ENCODE peak calls at places on chromosomes 4 and X, in four cellular contexts. One of them, this sample, is unnamed.

GRCh38 chr4:138910914-138911336 is 104.7 kb upstream of the NOCT start:
- DNase-seq in SJCRH30: peak; percentile 27
- DNase-seq in lung: peak; percentile 78
- DNase-seq in PC-3: peak; percentile 83
- DNase-seq in this sample: peak; percentile 12

GRCh38 chrX:130896026-130896425 is 7.0 kb downstream of the ENOX2 start:
- DNase-seq in SJCRH30: no peak
- DNase-seq in PC-3: no peak
- DNase-seq in lung: no peak
- DNase-seq in this sample: no peak

GRCh38 chrX:131068945-131069719 is 11.0 kb downstream of the ARHGAP36 start:
- DNase-seq in lung: no peak
- DNase-seq in SJCRH30: no peak
- DNase-seq in PC-3: peak; percentile 28
- DNase-seq in this sample: peak; percentile 61

GRCh38 chr4:112332398-112332797 is 35.2 kb downstream of the ALPK1 start:
- DNase-seq in lung: no peak
- DNase-seq in PC-3: no peak
- DNase-seq in SJCRH30: no peak
- DNase-seq in this sample: no peak

GRCh38 chrX:30875957-30876356 is 13.1 kb downstream of the TAB3 start:
- DNase-seq in SJCRH30: no peak
- DNase-seq in lung: no peak
- DNase-seq in PC-3: peak; percentile 82
- DNase-seq in this sample: no peak

GRCh38 chr4:140756292-140757219 is at the start of gene TBC1D9:
- DNase-seq in SJCRH30: peak; percentile 96
- DNase-seq in PC-3: peak; percentile 61
- DNase-seq in lung: peak; percentile 90
- DNase-seq in this sample: peak; percentile 94

GRCh38 chr4:137949746-137950145 is 292.4 kb downstream of the SLC7A11 start:
- DNase-seq in SJCRH30: no peak
- DNase-seq in PC-3: no peak
- DNase-seq in lung: no peak
- DNase-seq in this sample: no peak

GRCh38 chr4:141131738-141132688 is 1.3 kb downstream of the RNF150 start:
- DNase-seq in PC-3: no peak
- DNase-seq in SJCRH30: peak; percentile 34
- DNase-seq in lung: no peak
- DNase-seq in this sample: peak; percentile 23

GRCh38 chrX:18970465-18970864 is 13.4 kb downstream of the PHKA2 start:
- DNase-seq in SJCRH30: no peak
- DNase-seq in lung: no peak
- DNase-seq in PC-3: no peak
- DNase-seq in this sample: no peak

GRCh38 chr4:57080781-57081650 is 29.2 kb downstream of the IGFBP7 start:
- DNase-seq in lung: no peak
- DNase-seq in PC-3: peak; percentile 69
- DNase-seq in SJCRH30: peak; percentile 30
- DNase-seq in this sample: no peak

GRCh38 chr4:72312032-72312650 is 256.9 kb downstream of the ADAMTS3 start:
- DNase-seq in SJCRH30: no peak
- DNase-seq in PC-3: peak; percentile 85
- DNase-seq in lung: peak; percentile 59
- DNase-seq in this sample: no peak

DNA sequence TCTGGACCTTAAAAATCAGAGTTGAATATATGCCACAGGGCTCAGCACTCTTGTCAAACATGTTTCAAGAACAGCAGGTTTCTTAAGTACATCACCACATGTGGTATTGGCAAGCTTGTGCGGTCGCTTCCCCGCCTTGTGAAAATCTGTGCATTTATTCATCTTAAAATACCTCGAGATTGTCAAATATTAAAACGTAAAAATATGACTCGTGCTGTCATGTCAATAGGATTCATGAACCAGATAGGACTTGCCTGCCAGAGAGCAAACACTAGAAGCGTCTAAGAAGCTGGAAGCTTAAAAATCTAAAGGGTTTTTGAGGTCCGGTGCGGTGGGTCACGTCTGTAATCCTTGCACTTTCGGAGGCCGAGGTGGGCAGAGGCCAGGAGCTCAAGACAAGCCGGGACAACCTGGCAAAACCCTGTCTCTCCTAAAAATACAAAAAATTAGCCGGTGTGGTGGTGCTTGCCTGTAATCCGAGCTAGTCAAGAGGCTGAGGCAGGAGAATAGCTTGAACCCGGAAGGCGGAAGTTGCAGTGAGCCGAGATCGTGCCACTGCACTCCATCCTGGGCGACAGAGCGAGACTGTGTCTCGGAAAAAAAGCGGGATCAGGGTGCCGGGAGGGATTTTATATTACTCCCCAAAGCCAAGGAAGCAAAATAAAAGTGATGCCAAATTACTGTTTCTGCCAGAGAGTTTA is 40.2 kb upstream of the TMEM154 start:
- DNase-seq in SJCRH30: no peak
- DNase-seq in PC-3: peak; percentile 30
- DNase-seq in lung: no peak
- DNase-seq in this sample: no peak
- H3K4me3 ChIP-seq in SJCRH30: peak overlapping the region; percentile 41
- H3K4me3 ChIP-seq in PC-3: peak overlapping the region; percentile 58
- H3K4me3 ChIP-seq in lung: no peak overlapping the region
- H3K4me3 ChIP-seq in this sample: no peak overlapping the region

GRCh38 chr4:55096045-55096444 is 29.4 kb downstream of the KDR start:
- DNase-seq in SJCRH30: no peak
- DNase-seq in lung: no peak
- DNase-seq in PC-3: no peak
- DNase-seq in this sample: no peak

GRCh38 chr4:55089922-55090321 is 35.5 kb downstream of the KDR start:
- DNase-seq in SJCRH30: no peak
- DNase-seq in PC-3: no peak
- DNase-seq in lung: no peak
- DNase-seq in this sample: no peak

GRCh38 chr4:55087016-55087929 is 38.1 kb downstream of the KDR start:
- DNase-seq in SJCRH30: no peak
- DNase-seq in PC-3: no peak
- DNase-seq in lung: no peak
- DNase-seq in this sample: peak; percentile 46

GRCh38 chr4:55087930-55088293 is 37.5 kb downstream of the KDR start:
- DNase-seq in PC-3: no peak
- DNase-seq in lung: no peak
- DNase-seq in SJCRH30: no peak
- DNase-seq in this sample: no peak

DNA sequence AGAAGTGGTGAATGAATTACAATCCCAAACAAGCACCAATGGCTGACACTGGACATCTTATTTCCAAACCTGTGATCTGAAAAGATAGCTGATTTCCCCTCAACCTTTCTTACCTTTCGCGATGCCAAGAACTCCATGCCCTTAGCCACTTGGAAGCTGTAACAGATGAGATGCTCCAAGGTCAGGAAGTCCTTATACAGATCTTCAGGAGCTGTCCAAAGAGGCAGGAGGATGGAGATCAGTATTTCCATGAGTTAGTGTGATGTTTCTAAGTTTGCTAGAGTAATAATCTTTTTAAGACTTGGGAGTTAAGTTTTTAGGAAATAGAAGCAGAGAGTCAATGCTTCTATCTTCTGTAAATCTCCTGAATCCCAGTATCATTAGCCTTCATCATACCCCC is 32.9 kb downstream of the KDR start:
- DNase-seq in lung: no peak
- DNase-seq in PC-3: no peak
- DNase-seq in SJCRH30: no peak
- DNase-seq in this sample: no peak
- H3K27me3 ChIP-seq in lung: no peaks in the 10 kb centered on the region
- H3K27me3 ChIP-seq in PC-3: peaks cover 7% of the 10 kb centered on the region
- H3K27me3 ChIP-seq in SJCRH30: no peaks in the 10 kb centered on the region
- H3K27me3 ChIP-seq in this sample: peaks cover 2% of the 10 kb centered on the region

GRCh38 chr4:88763075-88763474 is 65.4 kb upstream of the NAP1L5 start:
- DNase-seq in PC-3: no peak
- DNase-seq in lung: no peak
- DNase-seq in SJCRH30: no peak
- DNase-seq in this sample: no peak

GRCh38 chr4:88759039-88759631 is 61.5 kb upstream of the NAP1L5 start:
- DNase-seq in lung: no peak
- DNase-seq in PC-3: no peak
- DNase-seq in SJCRH30: no peak
- DNase-seq in this sample: peak; percentile 45

GRCh38 chr4:88761342-88761741 is 63.7 kb upstream of the NAP1L5 start:
- DNase-seq in PC-3: no peak
- DNase-seq in lung: no peak
- DNase-seq in SJCRH30: no peak
- DNase-seq in this sample: no peak

GRCh38 chr4:88758264-88758663 is 60.6 kb upstream of the NAP1L5 start:
- DNase-seq in SJCRH30: no peak
- DNase-seq in lung: no peak
- DNase-seq in PC-3: peak; percentile 6
- DNase-seq in this sample: no peak

DNA sequence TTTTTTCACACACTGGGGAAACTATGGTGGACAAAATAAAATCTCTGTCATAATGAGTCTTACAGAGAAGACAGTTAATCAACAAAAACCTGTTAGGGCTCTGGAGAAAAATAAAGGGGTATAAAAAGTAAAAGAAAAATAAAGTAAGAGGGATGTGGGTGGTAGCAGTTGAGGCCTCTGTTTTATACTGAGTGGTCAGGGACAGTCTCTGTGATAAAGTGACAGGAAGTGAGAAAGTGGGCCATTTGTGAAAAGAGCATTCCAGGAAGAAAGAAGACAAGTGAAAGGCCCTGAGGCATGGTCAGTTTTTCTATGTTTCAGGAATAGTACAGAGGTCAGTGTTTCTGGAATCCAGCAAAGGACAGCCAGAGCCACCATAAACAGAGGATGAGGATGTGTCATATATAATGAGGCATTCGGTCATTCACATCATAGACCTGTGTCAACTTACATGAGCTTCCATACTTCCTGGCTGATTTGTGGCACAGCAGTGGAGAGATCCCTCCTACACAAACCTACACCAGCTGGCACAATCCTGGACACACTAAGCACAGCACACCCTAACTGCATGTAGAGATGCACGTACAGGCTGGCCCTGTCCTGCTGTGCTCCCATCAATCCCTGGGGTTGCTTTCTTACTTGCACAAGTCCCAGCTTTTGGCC is 64.4 kb upstream of the NAP1L5 start:
- DNase-seq in PC-3: no peak
- DNase-seq in lung: no peak
- DNase-seq in SJCRH30: no peak
- DNase-seq in this sample: no peak
- H3K4me1 ChIP-seq in PC-3: peaks cover 14% of the 10 kb centered on the region
- H3K4me1 ChIP-seq in lung: peaks cover 4% of the 10 kb centered on the region
- H3K4me1 ChIP-seq in SJCRH30: peaks cover 4% of the 10 kb centered on the region
- H3K4me1 ChIP-seq in this sample: peaks cover 11% of the 10 kb centered on the region

DNA sequence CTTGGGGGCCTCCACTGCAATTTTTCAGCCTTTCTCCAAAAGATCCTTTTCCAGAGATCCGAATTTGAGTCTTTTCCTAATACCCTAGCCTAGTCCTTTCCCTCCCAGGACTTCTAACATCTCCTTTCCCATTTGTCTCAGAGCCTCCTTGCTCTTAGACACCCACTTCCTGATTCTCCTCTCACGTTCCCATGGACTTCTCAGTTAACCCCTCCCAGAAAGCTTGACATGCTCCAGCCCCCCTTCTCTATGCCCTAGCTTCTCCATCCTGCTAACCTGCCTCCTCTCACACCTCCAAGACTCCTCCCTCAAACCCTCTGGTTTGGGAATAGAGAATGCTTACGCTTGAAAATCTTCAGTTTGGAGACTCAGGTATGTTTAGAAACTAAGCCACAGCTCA is 2.5 kb downstream of the UBA1 start:
- DNase-seq in PC-3: no peak
- DNase-seq in SJCRH30: no peak
- DNase-seq in lung: no peak
- DNase-seq in this sample: no peak
- H3K4me3 ChIP-seq in PC-3: peak overlapping the region; percentile 85
- H3K4me3 ChIP-seq in SJCRH30: no peak overlapping the region
- H3K4me3 ChIP-seq in lung: no peak overlapping the region
- H3K4me3 ChIP-seq in this sample: peak overlapping the region; percentile 99

DNA sequence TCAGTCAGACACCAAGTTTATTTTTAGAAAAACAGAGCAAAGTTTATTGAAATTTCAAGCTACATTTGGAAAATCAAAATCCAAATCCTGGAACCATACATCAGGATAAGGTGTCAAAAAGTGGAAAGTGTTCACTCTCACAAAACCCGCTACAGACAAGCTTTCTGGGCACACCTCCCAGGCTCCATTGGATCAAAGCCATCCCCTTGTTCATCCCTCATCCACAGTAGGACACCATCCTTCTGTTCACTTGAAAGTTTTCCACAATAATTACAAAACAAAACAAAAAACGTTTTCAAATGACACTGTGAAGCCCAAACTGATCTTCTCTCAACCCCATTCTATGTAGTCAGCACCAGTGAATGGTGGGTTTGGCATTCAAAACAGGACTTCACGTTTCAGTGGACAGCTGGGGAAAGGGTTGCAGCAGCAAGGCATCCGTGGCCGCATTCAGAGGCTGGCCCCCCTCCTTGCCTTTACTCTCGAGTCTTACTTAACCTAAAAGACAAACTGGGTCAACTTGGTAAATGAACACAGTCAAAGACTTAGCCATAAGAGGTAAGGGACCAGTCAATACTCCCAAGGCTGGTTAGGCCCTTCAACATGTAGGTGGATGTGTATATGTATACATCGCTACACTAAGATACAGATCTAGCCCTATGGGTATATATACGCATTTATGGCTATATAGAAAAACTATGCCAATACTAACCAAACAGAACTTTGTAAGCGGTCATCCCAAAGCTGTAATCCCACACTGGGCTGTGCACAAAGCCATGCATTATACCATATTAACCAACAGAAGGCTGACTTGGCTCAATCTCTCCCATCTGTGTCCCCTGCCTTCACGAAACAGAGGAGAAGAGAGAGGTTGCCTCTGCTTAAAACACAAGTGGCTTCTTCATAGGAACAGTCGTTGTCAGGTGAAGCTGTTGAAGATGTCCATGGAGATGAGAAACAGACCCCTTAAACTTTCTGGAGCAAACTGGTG is 62.1 kb downstream of the TSC22D3 start:
- DNase-seq in PC-3: no peak
- DNase-seq in SJCRH30: no peak
- DNase-seq in lung: no peak
- DNase-seq in this sample: no peak
- H3K27me3 ChIP-seq in PC-3: no peaks in the 10 kb centered on the region
- H3K27me3 ChIP-seq in SJCRH30: no peaks in the 10 kb centered on the region
- H3K27me3 ChIP-seq in lung: no peaks in the 10 kb centered on the region
- H3K27me3 ChIP-seq in this sample: no peaks in the 10 kb centered on the region

DNA sequence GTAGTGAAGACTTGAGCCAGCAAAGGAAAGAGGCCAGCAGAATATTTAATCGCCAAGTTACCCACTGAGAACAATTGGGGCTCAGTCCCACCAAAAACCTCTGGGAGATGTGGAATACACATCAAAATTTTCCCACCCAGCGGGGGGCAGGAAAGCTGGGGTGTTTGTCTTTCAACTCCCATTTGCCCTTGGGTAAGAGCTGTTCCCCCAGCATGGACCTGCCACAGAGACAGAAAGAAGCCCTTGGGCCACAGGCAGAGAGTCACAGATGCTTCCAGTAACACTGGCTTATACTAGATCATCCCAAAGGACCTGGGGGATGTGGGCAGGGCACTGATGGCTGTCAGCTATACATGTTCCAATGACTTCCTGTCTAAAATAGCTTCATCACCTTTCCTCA is 18.9 kb upstream of the FBXW7 start:
- DNase-seq in SJCRH30: no peak
- DNase-seq in lung: no peak
- DNase-seq in PC-3: no peak
- DNase-seq in this sample: no peak
- H3K4me1 ChIP-seq in SJCRH30: no peaks in the 10 kb centered on the region
- H3K4me1 ChIP-seq in lung: no peaks in the 10 kb centered on the region
- H3K4me1 ChIP-seq in PC-3: no peaks in the 10 kb centered on the region
- H3K4me1 ChIP-seq in this sample: no peaks in the 10 kb centered on the region